ENCODE peak calls at places on chromosomes 1 and 21, in five cellular contexts. N is NCI-H460; D is fibroblast of villous mesenchyme; P is CD4-positive, alpha-beta T cell; L is right cardiac atrium. A is an unnamed sample.

GRCh38 chr1:33337994-33338494 is 17.1 kb upstream of the A3GALT2 start:
- DNase-seq in N (no peak), D (peak; percentile 91), P (no peak), L (no peak), A (no peak)

GRCh38 chr1:199780948-199781347 is 246.6 kb upstream of the NR5A2 start:
- DNase-seq in N (no peak), D (peak; percentile 21), P (no peak), L (no peak), A (no peak)

GRCh38 chr1:92536593-92537332 is 50.0 kb upstream of the GFI1 start:
- DNase-seq in N (no peak), D (peak; percentile 55), P (no peak), L (no peak), A (no peak)

GRCh38 chr1:8910914-8911313 is 32.4 kb upstream of the ENO1 start:
- DNase-seq in N (no peak), D (peak; percentile 44), P (no peak), L (no peak), A (no peak)

GRCh38 chr1:68819190-68819829 is 322.4 kb upstream of the DEPDC1 start:
- DNase-seq in N (peak; percentile 41), D (peak; percentile 4), P (no peak), L (no peak), A (no peak)

GRCh38 chr1:67759692-67760029 is 73.6 kb downstream of the GNG12 start:
- DNase-seq in N (no peak), D (no peak), P (no peak), L (no peak), A (no peak)

GRCh38 chr1:195173753-195174152 is 1434.5 kb downstream of the KCNT2 start:
- DNase-seq in N (no peak), D (no peak), P (no peak), L (no peak), A (no peak)

GRCh38 chr1:31564606-31564989 is 11.7 kb upstream of the TINAGL1 start:
- DNase-seq in N (no peak), D (no peak), P (no peak), L (no peak), A (no peak)

GRCh38 chr1:90850181-90850924 is 133.3 kb upstream of the BARHL2 start:
- DNase-seq in N (no peak), D (peak; percentile 44), P (no peak), L (peak; percentile 67), A (no peak)

GRCh38 chr1:226649780-226650179 is 89.3 kb downstream of the ITPKB start:
- DNase-seq in N (no peak), D (peak; percentile 42), P (no peak), L (peak; percentile 33), A (no peak)

GRCh38 chr21:20639026-20639425 is 359.2 kb upstream of the NCAM2 start:
- DNase-seq in N (no peak), D (peak; percentile 11), P (no peak), L (no peak), A (no peak)

GRCh38 chr1:27951396-27951795 is 8.4 kb upstream of the XKR8 start:
- DNase-seq in N (no peak), D (no peak), P (no peak), L (no peak), A (no peak)

A was measured in caudate nucleus.